ENCODE peak calls at places on chromosomes 11 and 22, in five cellular contexts. I is IMR-90, Q is H1, U is H9, O is neuronal stem cell. F is an unnamed sample.

GRCh38 chr22:40547729-40548143 is 88.8 kb downstream of the MRTFA start:
- DNase-seq in I (peak), Q (no peak), U (no peak), O (no peak), F (peak)

GRCh38 chr22:44998296-44998695 is 11.5 kb downstream of the PHF21B start:
- DNase-seq in I (no peak), Q (no peak), U (no peak), O (no peak), F (no peak)

GRCh38 chr11:100719809-100720221 is 32.7 kb downstream of the ARHGAP42 start:
- DNase-seq in I (peak), Q (no peak), U (peak), O (no peak), F (peak)

GRCh38 chr22:30647536-30647935 is 12.0 kb downstream of the SLC35E4 start:
- DNase-seq in I (no peak), Q (no peak), U (no peak), O (no peak), F (no peak)

GRCh38 chr22:24289781-24290181 is 19.1 kb downstream of the SPECC1L start:
- DNase-seq in I (no peak), Q (no peak), U (no peak), O (peak), F (no peak)

GRCh38 chr11:35234836-35235235 is 95.9 kb downstream of the CD44 start:
- DNase-seq in I (peak), Q (no peak), U (no peak), O (no peak), F (no peak)

GRCh38 chr22:47043835-47044721 is 281.6 kb downstream of the TBC1D22A start:
- DNase-seq in I (peak), Q (no peak), U (peak), O (no peak), F (peak)

GRCh38 chr11:112459001-112459400 is 198.3 kb upstream of the PLET1 start:
- DNase-seq in I (no peak), Q (no peak), U (no peak), O (no peak), F (no peak)

GRCh38 chr11:104668797-104669463 is 229.3 kb downstream of the CASP12 start:
- DNase-seq in I (peak), Q (no peak), U (no peak), O (no peak), F (peak)

GRCh38 chr11:73326929-73327811 is 19.1 kb downstream of the ARHGEF17 start:
- DNase-seq in I (peak), Q (no peak), U (no peak), O (no peak), F (no peak)

GRCh38 chr11:102187416-102188125 is 77.3 kb downstream of the YAP1 start:
- DNase-seq in I (peak), Q (no peak), U (no peak), O (no peak), F (peak)

GRCh38 chr11:2527621-2528291 is 82.9 kb downstream of the KCNQ1 start:
- DNase-seq in I (no peak), Q (no peak), U (no peak), O (no peak), F (no peak)

GRCh38 chr22:24402460-24403192 is 24.8 kb upstream of the ADORA2A start:
- DNase-seq in I (peak), Q (no peak), U (no peak), O (no peak), F (peak)

GRCh38 chr22:50487290-50488005 is 789 bp downstream of the MIOX start:
- DNase-seq in I (no peak), Q (no peak), U (no peak), O (no peak), F (no peak)

GRCh38 chr11:122637538-122637937 is 18.0 kb upstream of the UBASH3B start:
- DNase-seq in I (no peak), Q (no peak), U (no peak), O (no peak), F (no peak)

GRCh38 chr11:44224867-44225501 is 85.0 kb downstream of the ALX4 start:
- DNase-seq in I (no peak), Q (no peak), U (no peak), O (no peak), F (no peak)

GRCh38 chr22:47168900-47169800 is 406.7 kb downstream of the TBC1D22A start:
- DNase-seq in I (peak), Q (peak), U (peak), O (no peak), F (no peak)

GRCh38 chr22:31160328-31160978 is 471 bp downstream of the RNF185 start:
- DNase-seq in I (peak), Q (peak), U (no peak), O (no peak), F (peak)

GRCh38 chr11:8127442-8127841 is 41.4 kb downstream of the RIC3 start:
- DNase-seq in I (no peak), Q (no peak), U (no peak), O (no peak), F (no peak)

GRCh38 chr11:125167954-125168821 is 3.6 kb downstream of the PKNOX2 start:
- DNase-seq in I (peak), Q (no peak), U (no peak), O (no peak), F (no peak)
- H3K18ac ChIP-seq in I (no peak), Q (no peak), U (no peak), O (peak), F (no peak)

GRCh38 chr11:17478064-17478463 is 1.4 kb upstream of the ABCC8 start:
- DNase-seq in I (no peak), Q (no peak), U (no peak), O (no peak), F (no peak)

GRCh38 chr11:17477361-17477760 is 716 bp upstream of the ABCC8 start:
- DNase-seq in I (no peak), Q (no peak), U (no peak), O (no peak), F (no peak)

GRCh38 chr11:17481905-17482304 is 5.3 kb upstream of the ABCC8 start:
- DNase-seq in I (no peak), Q (no peak), U (no peak), O (no peak), F (no peak)

GRCh38 chr11:17477084-17477333 is 364 bp upstream of the ABCC8 start:
- DNase-seq in I (no peak), Q (no peak), U (no peak), O (no peak), F (no peak)

DNA sequence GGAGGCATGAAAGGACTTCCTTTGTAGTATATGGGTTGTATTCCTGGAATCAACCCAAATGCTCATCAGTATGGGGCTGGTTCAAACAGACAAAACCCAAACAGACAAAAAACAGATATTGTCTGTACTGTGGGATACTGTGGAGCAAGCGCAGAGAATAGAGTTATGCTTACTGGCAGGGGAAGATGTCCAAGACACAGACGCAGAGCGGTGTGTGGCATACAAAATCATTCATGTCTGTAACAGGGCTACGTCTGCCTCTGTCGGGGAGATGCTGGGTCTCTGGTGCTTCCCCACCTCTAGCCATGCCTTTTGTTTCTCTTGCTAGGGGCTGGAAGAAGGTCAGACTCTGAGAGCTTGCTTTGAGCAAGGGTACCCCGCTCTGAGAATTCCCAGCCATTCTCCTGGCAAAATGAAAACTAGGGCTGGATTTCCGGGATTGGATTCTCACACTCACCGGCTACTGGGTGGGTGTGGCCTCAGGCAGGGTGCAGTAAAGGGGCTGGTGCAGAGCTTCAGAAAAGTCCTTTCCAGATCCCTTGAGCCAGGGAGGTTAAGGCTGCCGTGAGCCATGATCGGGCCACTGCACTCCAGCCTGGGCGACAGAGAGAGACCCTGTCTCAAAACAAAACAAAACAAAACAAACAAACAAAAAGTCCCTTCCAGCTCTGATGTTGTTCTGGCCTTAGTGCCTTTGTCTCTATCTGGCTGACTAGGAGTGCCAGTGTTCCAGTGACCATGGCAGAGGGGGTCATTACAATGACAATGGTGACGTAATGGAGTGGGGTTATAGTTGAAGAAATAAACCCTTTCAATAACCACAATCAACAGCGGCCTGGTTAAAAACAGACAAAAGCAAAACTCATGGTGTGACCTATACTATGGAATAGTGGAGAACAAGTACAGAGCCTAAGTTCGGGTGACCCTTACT is 2.9 kb upstream of the ABCC8 start:
- DNase-seq in I (no peak), Q (peak), U (peak), O (peak), F (no peak)
- H2AK5ac ChIP-seq in I (no peak), Q (no peak), U (no peak), O (peak), F (no peak)

GRCh38 chr22:39290724-39291161 is 28.7 kb downstream of the RPL3 start:
- DNase-seq in I (peak), Q (no peak), U (peak), O (no peak), F (peak)
- H3K18ac ChIP-seq in I (no peak), Q (no peak), U (no peak), O (peak), F (peak)

GRCh38 chr11:62994775-62995174 is 10.0 kb upstream of the SLC22A6 start:
- DNase-seq in I (no peak), Q (no peak), U (no peak), O (no peak), F (no peak)
- H2AK5ac ChIP-seq in I (no peak), Q (no peak), U (no peak), O (no peak), F (no peak)

GRCh38 chr11:82732734-82733443 is 775 bp downstream of the FAM181B start:
- DNase-seq in I (no peak), Q (peak), U (peak), O (no peak), F (peak)
- H3K18ac ChIP-seq in I (no peak), Q (peak), U (no peak), O (peak), F (no peak)

DNA sequence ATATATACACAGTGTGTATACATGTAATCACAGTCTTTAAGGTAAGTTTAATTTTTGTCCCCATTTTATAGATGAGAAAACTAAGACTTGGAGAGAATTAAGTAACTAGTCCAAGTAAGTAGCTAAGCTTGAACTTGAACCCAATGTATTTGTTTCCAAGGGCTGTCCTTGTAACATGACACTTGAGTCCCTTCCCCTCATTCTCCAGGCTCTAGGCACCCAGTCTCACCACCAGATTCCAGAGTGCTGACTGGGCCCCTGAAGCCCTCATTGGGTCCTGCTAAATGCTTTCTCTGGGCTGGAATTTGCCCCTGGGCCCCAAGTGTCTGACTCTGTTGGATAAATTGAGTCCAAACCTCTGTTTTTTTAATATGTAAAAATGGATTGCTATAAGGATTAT is 45.5 kb downstream of the ADM start:
- DNase-seq in I (peak), Q (no peak), U (peak), O (no peak), F (peak)
- H2AK5ac ChIP-seq in I (no peak), Q (no peak), U (peak), O (no peak), F (no peak)

F was measured in trophoblast cell.